ENCODE peak calls at places on chromosomes 12 and 14, in five cellular contexts. Z is Karpas-422, X is pancreas, S is ovary, H is mammary epithelial cell. Q is an unnamed sample.

GRCh38 chr12:59119676-59120075 is 199.4 kb upstream of the LRIG3 start:
- DNase-seq in H (peak; percentile 51), X (no peak), Z (no peak), S (no peak), Q (no peak)

GRCh38 chr12:89461190-89461589 is 63.4 kb downstream of the GALNT4 start:
- DNase-seq in Z (no peak), X (no peak), H (peak; percentile 22), S (no peak), Q (no peak)

GRCh38 chr12:71392521-71393145 is 47.0 kb upstream of the LGR5 start:
- DNase-seq in X (no peak), Z (peak; percentile 81), H (peak; percentile 64), S (no peak), Q (no peak)

GRCh38 chr12:3725267-3726115 is 27.4 kb downstream of the CRACR2A start:
- DNase-seq in X (no peak), H (no peak), Z (no peak), S (no peak), Q (no peak)

GRCh38 chr12:41441180-41441579 is 253.1 kb downstream of the PDZRN4 start:
- DNase-seq in X (no peak), Z (peak; percentile 50), H (no peak), S (no peak), Q (no peak)

GRCh38 chr14:22024117-22024516 is 350.5 kb upstream of the OR4E1 start:
- DNase-seq in Z (no peak), H (no peak), X (no peak), S (no peak), Q (no peak)

GRCh38 chr14:63435838-63436237 is 107.3 kb downstream of the PPP2R5E start:
- DNase-seq in H (no peak), S (peak; percentile 67), Z (peak; percentile 85), X (peak; percentile 60), Q (peak; percentile 91)

GRCh38 chr14:76574416-76574815 is 186.9 kb upstream of the VASH1 start:
- DNase-seq in Z (no peak), X (no peak), S (no peak), H (no peak), Q (no peak)

GRCh38 chr12:17949558-17950141 is 140.3 kb downstream of the RERGL start:
- DNase-seq in S (no peak), H (no peak), X (no peak), Z (no peak), Q (no peak)

GRCh38 chr14:98606816-98607215 is 665.2 kb downstream of the BCL11B start:
- DNase-seq in H (no peak), X (no peak), Z (no peak), S (no peak), Q (no peak)

GRCh38 chr12:64653123-64653522 is 42.8 kb downstream of the RASSF3 start:
- DNase-seq in Z (no peak), X (no peak), S (no peak), H (no peak), Q (no peak)

GRCh38 chr12:131422744-131423143 is 288.1 kb upstream of the SFSWAP start:
- DNase-seq in S (no peak), X (no peak), H (no peak), Z (peak; percentile 19), Q (no peak)

GRCh38 chr14:31787377-31787776 is 226.2 kb downstream of the NUBPL start:
- DNase-seq in H (peak; percentile 28), Z (no peak), X (no peak), S (no peak), Q (no peak)

GRCh38 chr12:29616664-29617409 is 119.4 kb upstream of the OVCH1 start:
- DNase-seq in S (no peak), Z (no peak), H (peak; percentile 92), X (no peak), Q (no peak)

GRCh38 chr14:71563754-71564153 is 368.5 kb upstream of the RGS6 start:
- DNase-seq in X (no peak), H (peak; percentile 6), Z (no peak), S (no peak), Q (no peak)

GRCh38 chr12:34396006-34396860 is 373.9 kb downstream of the ALG10 start:
- DNase-seq in H (no peak), Z (no peak), S (peak; percentile 2), X (peak; percentile 43), Q (peak; percentile 16)

GRCh38 chr14:35818346-35819115 is 7.6 kb upstream of the BRMS1L start:
- DNase-seq in S (no peak), X (no peak), H (peak; percentile 32), Z (peak; percentile 86), Q (no peak)

GRCh38 chr12:116592116-116592637 is 33.0 kb downstream of the MAP1LC3B2 start:
- DNase-seq in H (no peak), S (peak; percentile 71), X (peak; percentile 63), Z (no peak), Q (peak; percentile 70)

GRCh38 chr12:101186291-101186690 is 23.7 kb downstream of the SLC5A8 start:
- DNase-seq in H (no peak), X (no peak), S (no peak), Z (peak; percentile 43), Q (no peak)

GRCh38 chr12:6234906-6235305 is 34.7 kb downstream of the CD9 start:
- DNase-seq in Z (no peak), H (no peak), S (no peak), X (peak; percentile 23), Q (no peak)

GRCh38 chr14:59482471-59483331 is 1.5 kb downstream of the L3HYPDH start:
- DNase-seq in Z (peak; percentile 64), H (peak; percentile 83), X (no peak), S (no peak), Q (peak; percentile 34)

GRCh38 chr14:69547701-69548348 is 26.8 kb downstream of the CCDC177 start:
- DNase-seq in H (no peak), X (peak; percentile 63), S (peak; percentile 37), Z (no peak), Q (no peak)
- H3K4me1 ChIP-seq in H (peaks cover 15% of the 10 kb centered on the region), X (no peaks in the 10 kb centered on the region), S (peaks cover 2% of the 10 kb centered on the region), Z (no peaks in the 10 kb centered on the region), Q (no peaks in the 10 kb centered on the region)

GRCh38 chr14:94767321-94767878 is 2.5 kb downstream of the GSC start:
- DNase-seq in Z (no peak), H (no peak), X (no peak), S (no peak), Q (no peak)

GRCh38 chr14:94769413-94770250 is at the start of gene GSC:
- DNase-seq in S (peak; percentile 32), X (peak; percentile 78), Z (no peak), H (peak; percentile 37), Q (no peak)

GRCh38 chr14:94770251-94770749 is 387 bp upstream of the GSC start:
- DNase-seq in X (no peak), H (no peak), Z (no peak), S (no peak), Q (no peak)

GRCh38 chr14:94768141-94768520 is 1.8 kb downstream of the GSC start:
- DNase-seq in H (no peak), X (no peak), S (no peak), Z (no peak), Q (no peak)

GRCh38 chr14:94768521-94769412 is 1.1 kb downstream of the GSC start:
- DNase-seq in S (peak; percentile 19), X (peak; percentile 63), Z (no peak), H (no peak), Q (no peak)
- H3K27me3 ChIP-seq in S (peaks cover 11% of the 10 kb centered on the region), X (no peaks in the 10 kb centered on the region), Z (no peaks in the 10 kb centered on the region), H (peaks cover 65% of the 10 kb centered on the region), Q (peaks cover 3% of the 10 kb centered on the region)

DNA sequence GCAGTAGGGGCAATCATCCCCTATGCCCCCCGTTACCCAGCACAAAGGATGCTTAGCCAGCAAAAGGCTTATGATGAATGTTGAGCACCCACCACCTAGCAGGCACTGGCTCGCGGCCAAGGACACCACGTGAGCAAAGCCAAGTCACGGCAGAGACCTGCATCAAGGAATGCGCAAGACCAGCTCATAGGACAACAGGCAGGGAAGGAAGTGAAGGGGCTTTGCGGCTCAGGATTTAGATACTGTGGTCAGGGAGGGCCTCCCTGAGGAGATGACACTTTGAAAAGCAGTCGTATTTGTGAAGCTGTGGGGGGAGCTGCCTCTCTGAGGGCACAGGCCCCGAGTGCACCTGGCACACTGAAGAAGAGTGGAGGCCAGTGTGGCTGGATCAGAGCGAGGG is 32.8 kb downstream of the SH2B3 start:
- DNase-seq in H (peak; percentile 61), Z (no peak), X (no peak), S (no peak), Q (no peak)
- H3K4me1 ChIP-seq in H (peaks cover 58% of the 10 kb centered on the region), Z (peaks cover 23% of the 10 kb centered on the region), X (peaks cover 12% of the 10 kb centered on the region), S (peaks cover 15% of the 10 kb centered on the region), Q (peaks cover 43% of the 10 kb centered on the region)

GRCh38 chr14:89697281-89698060 is 257.1 kb downstream of the EFCAB11 start:
- DNase-seq in S (no peak), H (no peak), Z (no peak), X (no peak), Q (no peak)

GRCh38 chr14:89699076-89699475 is 255.5 kb downstream of the EFCAB11 start:
- DNase-seq in Z (no peak), X (no peak), H (no peak), S (no peak), Q (no peak)

GRCh38 chr14:89707086-89707485 is 247.4 kb downstream of the EFCAB11 start:
- DNase-seq in X (no peak), S (no peak), H (no peak), Z (no peak), Q (no peak)

GRCh38 chr14:89701079-89702043 is 253.2 kb downstream of the EFCAB11 start:
- DNase-seq in X (peak; percentile 94), S (peak; percentile 89), Z (peak; percentile 68), H (peak; percentile 39), Q (peak; percentile 86)

DNA sequence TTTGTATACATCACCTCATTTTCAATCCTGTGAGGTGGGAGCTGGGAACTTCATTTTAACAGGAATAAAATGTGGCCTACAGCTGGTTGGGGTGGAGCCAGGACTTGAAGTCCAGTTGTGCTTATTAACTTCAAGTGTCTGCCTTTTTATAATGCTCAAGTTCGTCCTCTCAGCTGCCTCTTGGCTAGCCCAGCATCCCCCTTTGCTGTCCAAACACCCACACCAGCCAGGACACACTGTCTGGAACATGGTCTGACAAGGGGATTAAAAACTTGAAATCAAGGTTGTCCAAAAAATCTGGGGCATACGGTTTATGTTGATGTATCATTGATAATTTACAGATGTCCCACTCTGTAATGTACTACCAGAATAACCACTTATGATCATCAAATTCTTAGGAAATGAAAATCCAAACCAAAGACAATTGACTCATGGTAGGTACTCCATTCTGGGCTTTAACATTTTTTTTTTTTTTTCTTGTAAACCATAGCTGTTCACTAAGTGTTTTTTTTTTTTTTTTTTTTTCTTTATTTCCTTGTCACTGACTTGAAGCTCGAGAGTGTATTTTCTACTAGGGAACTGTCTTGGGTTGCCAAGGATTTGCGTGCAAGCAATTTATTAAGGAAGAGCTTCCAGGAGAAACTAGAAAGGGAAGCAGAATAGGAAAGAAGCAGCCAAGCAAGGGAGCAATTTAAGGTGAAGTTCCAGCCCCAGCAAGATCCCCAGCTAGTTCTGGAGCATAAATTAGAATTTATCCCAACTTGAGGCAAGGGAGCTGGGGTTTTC is 252.2 kb downstream of the EFCAB11 start:
- DNase-seq in H (no peak), X (no peak), S (peak; percentile 46), Z (no peak), Q (no peak)
- H3K27me3 ChIP-seq in H (no peaks in the 10 kb centered on the region), X (no peaks in the 10 kb centered on the region), S (no peaks in the 10 kb centered on the region), Z (no peaks in the 10 kb centered on the region), Q (no peaks in the 10 kb centered on the region)

GRCh38 chr14:52778702-52779101 is 12.7 kb downstream of the GNPNAT1 start:
- DNase-seq in H (no peak), Z (no peak), S (no peak), X (no peak), Q (no peak)

GRCh38 chr14:52780893-52781292 is 10.5 kb downstream of the GNPNAT1 start:
- DNase-seq in Z (no peak), H (no peak), S (no peak), X (no peak), Q (no peak)

GRCh38 chr14:52776816-52777215 is 14.6 kb downstream of the GNPNAT1 start:
- DNase-seq in H (no peak), Z (no peak), S (no peak), X (no peak), Q (no peak)

GRCh38 chr14:52783211-52783610 is 8.2 kb downstream of the GNPNAT1 start:
- DNase-seq in S (no peak), X (no peak), H (no peak), Z (no peak), Q (no peak)

GRCh38 chr14:52781629-52782028 is 9.8 kb downstream of the GNPNAT1 start:
- DNase-seq in S (no peak), X (no peak), H (no peak), Z (no peak), Q (no peak)
- H3K4me1 ChIP-seq in S (no peaks in the 10 kb centered on the region), X (no peaks in the 10 kb centered on the region), H (no peaks in the 10 kb centered on the region), Z (peaks cover 11% of the 10 kb centered on the region), Q (no peaks in the 10 kb centered on the region)